ENCODE peak calls at places on chromosomes 13 and 19, in four cellular contexts. S is astrocyte, Y is IMR-90, D is tibial artery. A is an unnamed sample.

GRCh38 chr19:13164370-13165090 is 14.3 kb downstream of the IER2 start:
- DNase-seq in S (no peak), D (peak; percentile 72), Y (peak; percentile 61), A (no peak)

GRCh38 chr19:45814166-45814780 is 835 bp downstream of the RSPH6A start:
- DNase-seq in S (no peak), D (no peak), Y (no peak), A (no peak)

GRCh38 chr19:6979341-6979740 is 41.9 kb downstream of the MBD3L2B start:
- DNase-seq in D (no peak), Y (no peak), S (no peak), A (no peak)

GRCh38 chr19:23440791-23441190 is 45.5 kb upstream of the ZNF91 start:
- DNase-seq in Y (no peak), S (no peak), D (no peak), A (no peak)

GRCh38 chr13:58935689-58936088 is 1228.0 kb downstream of the DIAPH3 start:
- DNase-seq in S (no peak), D (no peak), Y (no peak), A (no peak)

GRCh38 chr19:14106840-14107239 is 10.7 kb downstream of the PRKACA start:
- DNase-seq in S (no peak), D (no peak), Y (no peak), A (no peak)

GRCh38 chr13:46914341-46914740 is 17.5 kb upstream of the HTR2A start:
- DNase-seq in S (no peak), Y (no peak), D (no peak), A (no peak)

GRCh38 chr13:32894589-32895001 is 121.6 kb upstream of the KL start:
- DNase-seq in S (peak; percentile 88), D (no peak), Y (peak; percentile 74), A (peak; percentile 28)

GRCh38 chr19:55261671-55262126 is 2.9 kb upstream of the PPP6R1 start:
- DNase-seq in S (no peak), D (no peak), Y (no peak), A (no peak)

GRCh38 chr19:34172661-34173144 is 399 bp downstream of the LSM14A start:
- DNase-seq in D (no peak), Y (no peak), S (no peak), A (peak; percentile 27)

GRCh38 chr19:1001538-1002166 is 1.4 kb downstream of the GRIN3B start:
- DNase-seq in D (no peak), S (no peak), Y (no peak), A (no peak)

GRCh38 chr19:14767466-14767971 is 10.8 kb downstream of the ADGRE2 start:
- DNase-seq in S (no peak), Y (no peak), D (no peak), A (no peak)

GRCh38 chr13:45143346-45143751 is 23.0 kb downstream of the GTF2F2 start:
- DNase-seq in S (no peak), Y (peak; percentile 88), D (no peak), A (no peak)

GRCh38 chr19:15181394-15181793 is 19.4 kb downstream of the NOTCH3 start:
- DNase-seq in D (no peak), Y (no peak), S (no peak), A (no peak)

GRCh38 chr13:73832203-73832602 is 302.0 kb downstream of the KLF12 start:
- DNase-seq in Y (no peak), D (no peak), S (no peak), A (no peak)

GRCh38 chr13:111049791-111050538 is 65.1 kb upstream of the ARHGEF7 start:
- DNase-seq in Y (no peak), S (no peak), D (no peak), A (no peak)

GRCh38 chr19:13155472-13156284 is 5.5 kb downstream of the IER2 start:
- DNase-seq in Y (peak; percentile 76), D (peak; percentile 92), S (peak; percentile 70), A (peak; percentile 70)

GRCh38 chr13:48504606-48505369 is 28.1 kb downstream of the RCBTB2 start:
- DNase-seq in S (no peak), D (no peak), Y (no peak), A (no peak)

GRCh38 chr19:27740396-27740795 is 1472.6 kb downstream of the UQCRFS1 start:
- DNase-seq in S (peak; percentile 26), D (no peak), Y (no peak), A (no peak)

GRCh38 chr13:24146961-24147569 is 13.5 kb upstream of the SPATA13 start:
- DNase-seq in Y (no peak), D (no peak), S (peak; percentile 39), A (no peak)

GRCh38 chr13:75357576-75358295 is 124.2 kb downstream of the TBC1D4 start:
- DNase-seq in S (peak; percentile 56), Y (peak; percentile 68), D (no peak), A (peak; percentile 75)

GRCh38 chr19:58385313-58386165 is 1.5 kb upstream of the RPS5 start:
- DNase-seq in Y (no peak), S (no peak), D (no peak), A (no peak)

GRCh38 chr19:18596752-18597157 is 8.2 kb downstream of the REX1BD start:
- DNase-seq in S (no peak), Y (no peak), D (peak; percentile 81), A (no peak)

DNA sequence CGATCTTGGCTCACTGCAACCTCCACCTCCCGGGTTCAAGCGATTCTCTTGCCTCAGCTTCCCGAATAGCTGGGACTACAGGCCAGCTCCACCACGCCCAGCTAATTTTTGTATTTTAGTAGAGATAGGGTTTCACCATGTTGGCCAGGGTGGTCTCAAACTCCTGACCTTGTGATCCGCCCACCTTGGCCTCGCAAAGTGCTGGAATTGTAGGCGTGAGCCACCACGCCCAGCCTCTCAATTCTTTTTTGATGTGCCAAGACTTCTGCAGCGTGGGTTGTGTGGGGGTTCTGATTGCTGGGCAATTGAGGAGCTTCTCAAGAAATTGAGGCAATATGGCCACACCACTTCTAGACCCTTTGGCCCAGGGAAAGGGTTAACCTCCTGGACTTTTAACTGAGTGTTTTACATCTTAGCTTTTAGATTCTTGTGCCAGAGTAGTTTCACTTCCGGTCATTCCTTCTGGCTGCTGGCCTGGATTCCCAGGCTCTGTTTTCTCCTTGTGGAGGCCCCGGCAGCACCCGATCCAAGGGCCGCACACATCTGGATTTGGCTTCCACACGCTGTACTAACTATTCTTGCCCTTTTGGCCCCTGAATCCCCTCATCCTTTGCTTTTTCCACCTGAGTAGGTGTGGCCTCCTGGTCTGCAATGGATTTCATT is 14.7 kb downstream of the SMARCA4 start:
- DNase-seq in D (peak; percentile 78), Y (peak; percentile 66), S (peak; percentile 39), A (peak; percentile 20)
- H3K27ac ChIP-seq in D (peak overlapping the region; percentile 78), Y (peak overlapping the region; percentile 48), S (no peak overlapping the region), A (no peak overlapping the region)

DNA sequence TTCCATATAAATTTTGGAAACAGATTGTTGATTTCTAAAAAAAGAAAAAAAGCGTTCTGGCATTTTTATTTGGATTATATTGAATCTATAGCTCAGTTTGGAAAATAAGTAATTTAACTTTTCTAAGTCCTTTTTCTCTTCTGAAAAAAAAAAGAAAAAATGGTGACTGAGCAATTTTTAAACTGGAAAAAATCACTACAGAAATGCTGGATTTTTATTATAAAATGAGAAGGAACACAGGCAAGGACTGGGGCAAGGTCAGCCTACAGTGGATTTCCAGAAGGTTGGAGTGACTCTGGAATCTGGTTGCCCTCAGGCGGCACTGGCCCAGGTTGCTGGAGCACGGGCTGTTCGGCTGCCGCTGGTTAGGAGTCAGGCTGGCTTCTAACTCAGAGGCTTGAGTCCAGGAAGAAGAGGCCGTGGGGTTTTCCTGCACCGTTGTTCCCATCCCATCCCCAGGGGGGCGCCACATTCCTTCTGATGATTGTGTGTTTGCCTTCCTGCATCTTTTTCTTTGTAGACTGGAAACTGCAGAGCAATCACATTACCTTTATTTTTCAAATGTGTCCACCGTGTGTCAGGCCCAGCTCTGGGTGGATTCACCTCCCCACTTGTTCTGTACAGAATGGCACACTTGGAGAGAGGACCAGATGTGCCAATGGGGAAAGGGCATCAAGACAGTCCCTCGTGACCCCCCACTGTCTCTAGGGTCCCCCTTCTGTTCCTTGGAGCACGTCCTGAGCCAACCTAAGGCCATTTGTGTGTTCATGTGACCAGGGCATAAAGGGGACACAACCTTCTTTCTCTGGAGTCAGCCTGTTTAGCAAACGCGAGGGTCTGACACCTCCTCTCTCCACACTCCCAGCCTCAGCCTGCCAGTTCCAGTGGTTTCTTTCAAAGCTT is 44.5 kb upstream of the GTF3A start:
- DNase-seq in D (peak; percentile 66), S (no peak), Y (peak; percentile 35), A (peak; percentile 59)
- H3K36me3 ChIP-seq in D (no peaks in the 10 kb centered on the region), S (no peaks in the 10 kb centered on the region), Y (no peaks in the 10 kb centered on the region), A (no peaks in the 10 kb centered on the region)

GRCh38 chr19:2050349-2050990 is 574 bp downstream of the MKNK2 start:
- DNase-seq in Y (no peak), D (no peak), S (no peak), A (no peak)
- H3K27ac ChIP-seq in Y (peak overlapping the region; percentile 36), D (peak overlapping the region; percentile 100), S (peak overlapping the region; percentile 10), A (no peak overlapping the region)

DNA sequence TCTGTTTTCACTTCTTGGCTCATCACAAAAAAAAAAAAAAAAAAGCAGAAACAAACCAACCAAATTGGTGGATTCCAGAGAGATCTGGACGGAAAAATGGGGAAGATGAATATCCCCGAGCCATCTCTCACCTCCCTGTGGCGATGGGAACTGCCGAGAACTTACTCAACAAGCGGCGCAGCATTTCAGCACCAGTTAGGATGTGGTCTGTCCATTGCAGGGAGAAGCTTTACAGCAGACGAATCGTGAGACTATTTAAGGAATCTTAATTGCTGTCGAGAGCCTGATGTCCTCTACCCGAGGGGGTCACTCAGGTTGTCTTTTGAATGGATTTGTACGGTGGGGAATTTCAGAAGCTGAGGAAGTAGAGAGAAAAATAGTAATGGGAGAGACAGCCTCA is 17.2 kb upstream of the KDM4B start:
- DNase-seq in S (no peak), Y (no peak), D (no peak), A (no peak)
- H3K36me3 ChIP-seq in S (peaks cover 44% of the 10 kb centered on the region), Y (peaks cover 27% of the 10 kb centered on the region), D (no peaks in the 10 kb centered on the region), A (peaks cover 39% of the 10 kb centered on the region)